ENCODE peak calls at places on chromosomes 6 and 20, in ten cellular contexts. C is hepatocyte, Z is spleen, I is mammary epithelial cell, S is chondrocyte, E is PC-9, P is heart left ventricle, W is psoas muscle, O is cardiac muscle cell, K is tibial artery. T is an unnamed sample.

GRCh38 chr6:138719011-138719635 is 54.4 kb upstream of the CCDC28A start:
- DNase-seq in P (no peak), E (no peak), Z (no peak), W (no peak), I (no peak), S (no peak), C (no peak), K (no peak), O (peak), T (peak)

GRCh38 chr6:117110146-117110545 is 155.2 kb upstream of the VGLL2 start:
- DNase-seq in K (no peak), C (no peak), E (no peak), W (no peak), O (no peak), S (no peak), I (no peak), Z (no peak), P (no peak), T (no peak)

GRCh38 chr20:51043811-51044210 is 20.9 kb upstream of the KCNG1 start:
- DNase-seq in P (no peak), C (no peak), K (no peak), S (no peak), O (no peak), E (no peak), W (no peak), Z (no peak), I (peak), T (peak)

GRCh38 chr6:157274471-157275226 is 48.7 kb downstream of the TMEM242 start:
- DNase-seq in O (peak), C (peak), S (no peak), Z (peak), E (peak), W (peak), K (peak), P (peak), I (peak), T (no peak)

GRCh38 chr6:122651604-122652003 is 41.4 kb downstream of the PKIB start:
- DNase-seq in W (no peak), E (no peak), O (peak), P (no peak), K (no peak), S (no peak), I (no peak), Z (no peak), C (no peak), T (peak)

GRCh38 chr6:129863664-129864063 is 2.5 kb upstream of the TMEM244 start:
- DNase-seq in P (no peak), S (no peak), Z (no peak), E (peak), C (no peak), O (no peak), I (peak), W (no peak), K (no peak), T (no peak)

GRCh38 chr20:38863024-38863851 is 57.7 kb downstream of the PPP1R16B start:
- DNase-seq in C (no peak), I (no peak), E (no peak), W (no peak), K (no peak), O (no peak), Z (no peak), S (no peak), P (no peak), T (no peak)

GRCh38 chr6:35368038-35368887 is 25.9 kb downstream of the PPARD start:
- DNase-seq in S (no peak), K (no peak), C (peak), P (no peak), I (peak), E (peak), Z (no peak), W (no peak), O (peak), T (peak)

GRCh38 chr6:53808302-53808881 is 13.6 kb downstream of the LRRC1 start:
- DNase-seq in E (no peak), P (no peak), O (no peak), Z (no peak), C (no peak), I (no peak), K (no peak), S (no peak), W (no peak), T (no peak)

GRCh38 chr20:9838378-9839295 is at the start of gene PAK5:
- DNase-seq in O (peak), S (peak), C (peak), P (no peak), Z (peak), E (no peak), K (no peak), I (peak), W (no peak), T (no peak)

GRCh38 chr6:26389349-26389799 is 6.5 kb downstream of the BTN2A2 start:
- DNase-seq in P (no peak), W (no peak), S (no peak), C (no peak), O (peak), E (no peak), K (no peak), I (no peak), Z (no peak), T (no peak)

GRCh38 chr20:8855315-8855714 is 213.6 kb upstream of the PLCB4 start:
- DNase-seq in C (no peak), W (no peak), I (no peak), P (peak), O (peak), E (no peak), K (no peak), Z (no peak), S (no peak), T (no peak)

GRCh38 chr6:132231121-132231520 is 170.2 kb downstream of the MOXD1 start:
- DNase-seq in P (no peak), E (no peak), W (no peak), C (no peak), S (no peak), K (no peak), I (no peak), O (no peak), Z (no peak), T (no peak)

GRCh38 chr6:55379486-55379885 is 52.2 kb downstream of the GFRAL start:
- DNase-seq in C (no peak), I (no peak), E (no peak), Z (no peak), W (no peak), O (peak), S (no peak), K (no peak), P (no peak), T (no peak)

GRCh38 chr6:169984181-169985120 is 233.0 kb downstream of the ERMARD start:
- DNase-seq in K (peak), W (peak), I (no peak), Z (peak), P (no peak), O (no peak), S (peak), E (no peak), C (no peak), T (no peak)

GRCh38 chr6:37171141-37171969 is 1.4 kb downstream of the PIM1 start:
- DNase-seq in Z (peak), P (peak), W (peak), C (peak), I (peak), S (no peak), O (peak), K (peak), E (peak), T (no peak)

GRCh38 chr6:34315780-34316179 is 67.0 kb upstream of the SMIM29 start:
- DNase-seq in E (no peak), C (no peak), P (no peak), W (no peak), Z (no peak), S (no peak), I (no peak), O (no peak), K (no peak), T (no peak)

GRCh38 chr6:107962723-107963122 is 4.7 kb upstream of the SEC63 start:
- DNase-seq in C (no peak), W (no peak), E (no peak), S (no peak), P (no peak), I (no peak), Z (no peak), K (no peak), O (no peak), T (no peak)

GRCh38 chr20:25085756-25086495 is 4.0 kb upstream of the VSX1 start:
- DNase-seq in W (no peak), O (no peak), P (no peak), I (no peak), C (no peak), K (no peak), E (no peak), S (no peak), Z (no peak), T (no peak)

GRCh38 chr20:11457476-11457875 is 460.2 kb upstream of the BTBD3 start:
- DNase-seq in O (peak), C (no peak), E (no peak), Z (no peak), P (no peak), I (peak), W (no peak), K (no peak), S (no peak), T (no peak)

GRCh38 chr20:40639956-40640355 is 49.1 kb downstream of the MAFB start:
- DNase-seq in K (no peak), W (no peak), P (no peak), S (no peak), E (no peak), C (no peak), Z (no peak), I (no peak), O (no peak), T (no peak)

GRCh38 chr20:63094767-63095499 is 88.2 kb upstream of the BHLHE23 start:
- DNase-seq in E (no peak), S (peak), Z (peak), W (peak), P (peak), C (no peak), O (no peak), I (no peak), K (no peak), T (no peak)

GRCh38 chr6:111663232-111663631 is 57.6 kb upstream of the TRAF3IP2 start:
- DNase-seq in Z (no peak), E (no peak), O (peak), C (no peak), S (no peak), K (peak), W (peak), P (no peak), I (no peak), T (no peak)

GRCh38 chr20:51563597-51564332 is 21.2 kb upstream of the NFATC2 start:
- DNase-seq in I (peak), C (peak), K (peak), S (no peak), W (peak), P (peak), Z (no peak), E (peak), O (peak), T (no peak)

GRCh38 chr6:32703347-32703746 is 36.9 kb upstream of the HLA-DQB1 start:
- DNase-seq in O (no peak), I (no peak), K (no peak), P (no peak), C (no peak), S (no peak), W (no peak), Z (no peak), E (no peak), T (no peak)

GRCh38 chr6:14612016-14612415 is 494.4 kb downstream of the CD83 start:
- DNase-seq in W (no peak), P (no peak), E (no peak), Z (no peak), I (peak), S (no peak), C (no peak), K (no peak), O (peak), T (no peak)

GRCh38 chr6:167797079-167797870 is 29.4 kb upstream of the AFDN start:
- DNase-seq in K (no peak), E (peak), O (no peak), W (no peak), S (no peak), P (no peak), Z (peak), C (no peak), I (no peak), T (no peak)

GRCh38 chr6:108837236-108837971 is 10.8 kb upstream of the ARMC2 start:
- DNase-seq in E (no peak), P (no peak), O (no peak), S (no peak), Z (no peak), W (no peak), K (no peak), C (no peak), I (peak), T (no peak)

GRCh38 chr6:89045585-89045984 is 35.0 kb upstream of the PNRC1 start:
- DNase-seq in C (no peak), E (no peak), K (no peak), W (no peak), Z (no peak), S (no peak), O (peak), P (no peak), I (no peak), T (no peak)

GRCh38 chr20:57517904-57518303 is 7.0 kb downstream of the CTCFL start:
- DNase-seq in E (no peak), O (no peak), S (no peak), I (no peak), W (no peak), K (no peak), P (no peak), C (no peak), Z (no peak), T (no peak)

GRCh38 chr6:139368661-139369060 is 5.8 kb downstream of the CITED2 start:
- DNase-seq in W (no peak), Z (no peak), C (no peak), O (no peak), I (no peak), S (no peak), K (no peak), E (no peak), P (no peak), T (no peak)

GRCh38 chr20:47475419-47476044 is 26.2 kb upstream of the NCOA3 start:
- DNase-seq in S (no peak), E (no peak), W (no peak), C (no peak), P (no peak), I (no peak), O (peak), Z (no peak), K (no peak), T (no peak)
- TF ChIP-seq CTCF in S (no peak), E (no peak), W (no peak), C (no peak), P (no peak), I (no peak), O (no peak), Z (no peak), K (no peak), T (no peak)

GRCh38 chr6:3812596-3812995 is 36.6 kb upstream of the FAM50B start:
- DNase-seq in O (no peak), K (no peak), C (no peak), S (no peak), E (no peak), I (no peak), W (no peak), P (no peak), Z (no peak), T (no peak)

GRCh38 chr6:3813918-3814317 is 35.3 kb upstream of the FAM50B start:
- DNase-seq in O (no peak), P (no peak), Z (no peak), I (no peak), C (no peak), W (no peak), K (no peak), S (no peak), E (no peak), T (no peak)

GRCh38 chr6:3814539-3814938 is 34.6 kb upstream of the FAM50B start:
- DNase-seq in P (no peak), W (no peak), C (no peak), K (no peak), E (no peak), I (no peak), S (no peak), Z (no peak), O (no peak), T (no peak)

GRCh38 chr6:3811191-3811590 is 38.0 kb upstream of the FAM50B start:
- DNase-seq in O (no peak), I (no peak), K (no peak), Z (no peak), E (no peak), P (no peak), C (no peak), S (no peak), W (no peak), T (no peak)

DNA sequence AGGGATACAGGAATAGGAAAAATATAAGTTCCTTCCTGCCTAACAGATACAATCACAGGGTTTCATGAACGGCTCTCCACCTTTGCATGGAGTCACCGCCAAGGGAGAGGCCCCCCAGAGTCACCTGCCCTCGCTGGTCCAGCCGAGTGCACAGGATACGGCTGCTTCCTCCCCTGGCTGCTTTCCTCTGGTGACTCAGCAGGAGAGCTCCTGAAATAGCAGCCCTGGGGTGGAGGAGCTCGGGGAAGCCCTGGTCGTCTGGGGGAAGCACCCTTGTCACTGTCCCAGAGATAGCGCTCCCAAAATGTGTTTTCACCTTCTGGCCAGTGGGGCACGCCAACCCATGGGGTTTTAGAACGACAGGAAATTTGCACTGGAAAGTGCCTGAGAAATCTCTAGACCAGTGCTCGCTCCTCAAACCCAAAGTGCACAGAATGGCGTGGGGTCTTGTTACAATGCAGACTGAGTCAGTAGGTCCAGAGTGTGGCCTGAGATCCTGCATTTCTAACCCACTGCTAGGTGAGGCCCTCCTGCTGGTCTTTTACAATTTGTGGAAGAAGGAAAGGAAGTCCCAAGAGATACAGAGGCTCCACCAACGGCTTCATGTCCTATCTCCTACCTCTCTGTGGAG is 35.9 kb upstream of the FAM50B start:
- DNase-seq in W (peak), O (peak), K (peak), C (no peak), P (peak), S (no peak), Z (peak), I (peak), E (peak), T (no peak)
- TF ChIP-seq CTCF in W (peak), O (no peak), K (no peak), C (no peak), P (no peak), S (no peak), Z (no peak), I (no peak), E (no peak), T (no peak)

GRCh38 chr6:158561938-158562337 is 2.0 kb downstream of the TMEM181 start:
- DNase-seq in I (no peak), O (no peak), C (no peak), E (no peak), Z (peak), W (no peak), S (no peak), K (no peak), P (no peak), T (no peak)

GRCh38 chr6:158560787-158561246 is 926 bp downstream of the TMEM181 start:
- DNase-seq in I (no peak), W (no peak), E (peak), O (no peak), P (no peak), S (no peak), K (peak), Z (peak), C (peak), T (no peak)

GRCh38 chr6:158559895-158560786 is at the start of gene TMEM181:
- DNase-seq in W (peak), E (peak), S (no peak), I (peak), C (peak), K (peak), O (peak), P (peak), Z (peak), T (peak)

GRCh38 chr6:158559338-158559894 is 475 bp upstream of the TMEM181 start:
- DNase-seq in K (no peak), S (no peak), P (no peak), C (no peak), O (no peak), Z (no peak), W (no peak), E (no peak), I (no peak), T (no peak)

DNA sequence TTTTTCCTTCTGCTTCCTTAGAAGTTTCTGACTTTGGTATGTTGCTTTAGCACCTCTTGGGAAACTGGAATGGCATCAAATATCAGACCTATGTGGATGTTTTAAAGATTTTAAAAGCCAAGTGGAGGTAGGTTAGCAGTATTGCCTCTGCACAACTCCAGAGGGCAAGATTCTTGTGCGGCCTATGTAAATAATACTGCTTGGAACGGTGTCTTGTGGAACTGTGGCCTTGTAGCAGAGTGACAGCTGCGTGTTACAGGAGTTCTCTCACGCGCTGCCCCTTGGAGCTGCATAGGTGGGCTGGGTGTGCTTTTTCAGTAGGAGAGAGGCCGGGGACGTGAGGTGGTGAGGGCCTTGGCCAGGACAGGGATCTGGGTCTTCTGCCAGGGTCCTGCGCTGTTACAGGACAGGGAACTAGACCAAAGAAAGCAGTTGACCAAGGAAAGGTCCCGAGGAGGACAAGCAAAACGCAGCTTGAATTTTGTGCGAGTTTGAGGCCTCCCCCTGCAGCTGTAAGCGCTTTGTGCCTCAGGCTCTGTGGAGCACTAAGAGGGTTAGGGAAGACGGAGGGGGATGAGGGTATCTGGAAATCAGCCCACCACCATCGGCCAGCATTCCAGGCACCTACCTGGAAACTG is 1.5 kb downstream of the TMEM181 start:
- DNase-seq in O (no peak), K (peak), E (no peak), C (no peak), S (no peak), W (no peak), I (no peak), P (no peak), Z (peak), T (no peak)
- TF ChIP-seq CTCF in O (no peak), K (no peak), E (no peak), C (no peak), S (peak), W (no peak), I (no peak), P (no peak), Z (no peak), T (no peak)

GRCh38 chr20:36065427-36065998 is 89.0 kb upstream of the EPB41L1 start:
- DNase-seq in E (no peak), K (no peak), W (no peak), P (no peak), S (no peak), C (no peak), Z (no peak), O (no peak), I (no peak), T (no peak)

GRCh38 chr20:36062799-36063198 is 91.7 kb upstream of the EPB41L1 start:
- DNase-seq in E (no peak), O (no peak), C (peak), I (peak), W (no peak), S (no peak), Z (no peak), P (no peak), K (no peak), T (no peak)

GRCh38 chr20:36066777-36067176 is 87.8 kb upstream of the EPB41L1 start:
- DNase-seq in I (no peak), E (no peak), K (no peak), O (no peak), Z (no peak), S (no peak), P (no peak), W (no peak), C (no peak), T (no peak)

GRCh38 chr20:36063916-36064660 is 90.5 kb upstream of the EPB41L1 start:
- DNase-seq in C (no peak), I (no peak), P (no peak), E (no peak), S (no peak), W (no peak), Z (no peak), O (no peak), K (no peak), T (no peak)

DNA sequence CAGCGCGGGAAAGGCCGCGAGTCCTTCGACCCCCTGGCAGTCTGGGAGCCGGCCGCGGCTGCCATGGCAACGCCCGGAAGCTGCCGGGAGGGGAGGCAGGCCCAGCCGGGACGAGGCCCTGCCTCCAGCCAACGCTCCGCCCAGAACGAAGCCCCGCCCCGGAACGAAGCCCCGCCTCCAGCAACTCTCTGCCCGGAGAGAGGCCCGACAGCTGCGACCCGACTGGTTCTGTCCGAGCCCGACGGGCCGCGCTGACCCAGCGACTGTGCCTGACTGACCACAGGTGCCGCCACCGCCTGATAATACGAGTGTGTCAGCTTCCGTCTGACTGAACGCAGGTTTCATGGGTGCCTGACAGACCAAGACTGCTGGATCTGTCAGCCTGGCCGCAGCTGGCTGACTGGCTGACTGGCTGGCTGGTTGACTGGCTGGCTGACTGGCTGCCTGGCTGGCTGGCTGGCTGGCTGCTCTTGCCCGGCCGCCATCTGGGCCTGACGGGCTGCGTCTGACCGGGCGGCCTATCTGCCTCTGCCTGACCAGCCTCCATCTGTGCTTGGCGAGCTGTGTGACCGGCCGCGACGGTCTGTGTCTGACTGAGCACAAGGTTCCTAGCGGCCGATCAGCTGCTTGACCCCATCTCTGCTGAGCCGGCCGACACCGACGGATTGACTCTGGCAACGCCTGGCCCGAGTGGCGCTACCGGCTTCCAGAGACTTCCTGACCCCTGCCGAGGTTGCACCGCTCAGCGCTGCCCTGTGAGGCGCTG is 89.7 kb upstream of the EPB41L1 start:
- DNase-seq in S (peak), Z (peak), O (peak), P (peak), W (peak), E (peak), I (peak), K (peak), C (peak), T (no peak)
- TF ChIP-seq CTCF in S (no peak), Z (no peak), O (no peak), P (no peak), W (no peak), E (no peak), I (no peak), K (no peak), C (no peak), T (no peak)